ENCODE peak calls at places on chromosome 6, in six cellular contexts. M is upper lobe of right lung, H is AG09309, J is fibroblast of lung, V is MM.1S, W is dorsolateral prefrontal cortex. A is an unnamed sample.

GRCh38 chr6:157514659-157515496 is 133.9 kb downstream of the ZDHHC14 start:
- DNase-seq in V (no peak), W (peak; percentile 46), J (peak; percentile 51), M (no peak), H (peak; percentile 27), A (peak; percentile 61)

GRCh38 chr6:114053791-114054190 is 82.8 kb upstream of the HDAC2 start:
- DNase-seq in M (no peak), W (no peak), J (no peak), V (no peak), H (no peak), A (no peak)

GRCh38 chr6:132198040-132198439 is 203.2 kb downstream of the MOXD1 start:
- DNase-seq in H (no peak), V (no peak), M (no peak), J (no peak), W (no peak), A (peak; percentile 28)

GRCh38 chr6:35905141-35905785 is 15.6 kb downstream of the SRPK1 start:
- DNase-seq in V (no peak), W (no peak), J (no peak), H (no peak), M (no peak), A (no peak)

GRCh38 chr6:5645275-5645674 is 361.4 kb downstream of the NRN1 start:
- DNase-seq in J (no peak), W (no peak), V (no peak), H (no peak), M (no peak), A (no peak)

GRCh38 chr6:36677059-36677749 is 1.3 kb upstream of the CDKN1A start:
- DNase-seq in M (no peak), J (no peak), H (no peak), V (no peak), W (no peak), A (no peak)

GRCh38 chr6:19802656-19803055 is 34.5 kb upstream of the ID4 start:
- DNase-seq in J (no peak), M (no peak), H (no peak), V (peak; percentile 77), W (no peak), A (no peak)

GRCh38 chr6:42929088-42929927 is at the start of gene CNPY3:
- DNase-seq in H (peak; percentile 81), M (peak; percentile 97), W (peak; percentile 96), V (peak; percentile 96), J (peak; percentile 96), A (peak; percentile 98)

GRCh38 chr6:16276991-16277981 is 38.9 kb downstream of the GMPR start:
- DNase-seq in M (peak; percentile 75), W (no peak), J (peak; percentile 84), V (peak; percentile 57), H (peak; percentile 52), A (peak; percentile 89)

GRCh38 chr6:156269751-156270369 is 507.3 kb upstream of the ARID1B start:
- DNase-seq in M (no peak), W (no peak), V (no peak), H (no peak), J (no peak), A (no peak)

GRCh38 chr6:130967502-130968469 is 95.3 kb downstream of the EPB41L2 start:
- DNase-seq in H (no peak), J (peak; percentile 43), V (no peak), W (no peak), M (no peak), A (peak; percentile 52)

GRCh38 chr6:21996425-21997207 is 300.2 kb downstream of the PRL start:
- DNase-seq in M (no peak), H (no peak), J (no peak), W (no peak), V (no peak), A (peak; percentile 14)

GRCh38 chr6:5506149-5506548 is 244.8 kb downstream of the FARS2 start:
- DNase-seq in M (no peak), H (no peak), V (no peak), J (no peak), W (no peak), A (no peak)

GRCh38 chr6:5093231-5094015 is 8.3 kb downstream of the PPP1R3G start:
- DNase-seq in V (no peak), M (no peak), H (no peak), J (no peak), W (no peak), A (no peak)

GRCh38 chr6:157184202-157185015 is 138.9 kb downstream of the TMEM242 start:
- DNase-seq in J (peak; percentile 59), M (peak; percentile 86), H (no peak), W (peak; percentile 75), V (no peak), A (peak; percentile 67)

GRCh38 chr6:45148711-45149341 is 179.3 kb upstream of the RUNX2 start:
- DNase-seq in J (peak; percentile 74), M (no peak), V (no peak), H (peak; percentile 48), W (no peak), A (peak; percentile 64)

GRCh38 chr6:147322299-147323162 is 118.3 kb downstream of the STXBP5 start:
- DNase-seq in V (no peak), J (peak; percentile 78), H (peak; percentile 51), M (no peak), W (no peak), A (peak; percentile 54)

DNA sequence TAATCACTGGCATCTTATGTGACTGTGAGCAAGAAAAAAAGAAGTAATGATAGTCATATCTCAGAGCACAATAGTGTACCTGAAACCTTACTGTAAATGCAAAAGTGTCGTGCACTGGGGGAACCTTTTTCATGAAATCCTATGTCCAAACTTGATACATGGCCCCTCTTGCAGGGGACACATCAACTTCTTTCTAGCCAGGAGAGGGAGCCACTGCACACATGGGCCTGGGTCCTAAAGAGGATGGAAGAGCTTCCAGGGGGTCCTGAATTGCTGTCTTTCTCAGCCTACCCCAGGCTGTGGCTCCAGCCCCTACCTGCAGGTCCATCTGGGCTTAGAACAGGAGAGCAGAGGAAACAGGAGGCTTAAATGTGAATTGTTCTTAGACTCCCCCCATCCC is 165.7 kb downstream of the SOD2 start:
- DNase-seq in V (no peak), W (no peak), J (no peak), H (no peak), M (no peak), A (no peak)
- TF ChIP-seq CTCF in V (no peak), W (no peak), J (no peak), H (no peak), M (no peak), A (no peak)

GRCh38 chr6:66376021-66376420 is 669.0 kb upstream of the EYS start:
- DNase-seq in J (peak; percentile 78), V (no peak), W (no peak), H (no peak), M (no peak), A (no peak)
- H3K4me3 ChIP-seq in J (no peak overlapping the region), V (no peak overlapping the region), W (no peak overlapping the region), H (no peak overlapping the region), M (no peak overlapping the region), A (no peak overlapping the region)

DNA sequence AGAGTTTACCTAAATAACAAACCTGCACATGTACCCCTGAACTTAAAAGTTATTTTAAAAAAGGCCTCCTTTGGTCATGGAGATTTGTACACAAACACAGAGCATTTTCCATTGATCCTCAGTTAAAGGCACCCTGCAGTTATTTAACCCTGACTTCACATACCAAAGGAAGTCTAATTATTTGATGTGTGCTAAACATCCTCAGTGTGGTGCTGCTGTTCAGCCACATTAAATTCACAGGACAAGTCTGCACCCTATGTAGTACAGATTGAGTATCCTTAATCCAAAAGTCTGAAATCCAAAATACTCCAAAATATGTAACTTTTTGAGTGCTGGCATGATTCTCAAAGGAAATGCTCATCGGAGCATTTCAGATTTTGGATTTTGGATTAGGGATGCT is 21.4 kb downstream of the KCNQ5 start:
- DNase-seq in H (no peak), M (no peak), J (no peak), V (no peak), W (no peak), A (peak; percentile 39)
- TF ChIP-seq CTCF in H (no peak), M (no peak), J (no peak), V (peak; percentile 20), W (no peak), A (no peak)

GRCh38 chr6:28474441-28475219 is 31.3 kb upstream of the ZSCAN23 start:
- DNase-seq in H (peak; percentile 67), J (peak; percentile 94), M (no peak), V (peak; percentile 61), W (no peak), A (peak; percentile 86)
- H3K4me3 ChIP-seq in H (peak overlapping the region; percentile 33), J (peak overlapping the region; percentile 64), M (no peak overlapping the region), V (peak overlapping the region; percentile 48), W (peak overlapping the region; percentile 5), A (peak overlapping the region; percentile 55)

DNA sequence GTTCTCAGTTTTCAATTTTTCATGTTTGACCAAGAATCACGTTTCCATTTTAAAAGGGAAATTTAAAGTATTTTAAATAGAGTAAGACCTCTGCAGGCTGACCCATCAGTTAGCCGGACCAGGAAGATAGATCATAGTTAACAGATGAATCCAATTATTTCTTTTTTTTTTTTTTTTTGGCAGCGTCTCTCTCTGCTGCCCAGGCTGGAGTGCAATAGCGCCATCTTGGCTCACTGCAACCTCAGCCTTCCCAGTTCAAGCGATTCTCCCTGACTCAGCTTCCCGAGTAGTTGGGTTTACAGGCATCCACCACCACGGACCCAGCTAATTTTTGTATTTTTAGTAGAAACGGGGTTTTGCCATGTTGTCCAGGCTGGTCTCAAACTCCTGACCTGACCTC is 256.7 kb upstream of the CNR1 start:
- DNase-seq in W (no peak), M (no peak), H (no peak), J (no peak), V (no peak), A (no peak)
- TF ChIP-seq CTCF in W (no peak), M (no peak), H (no peak), J (no peak), V (no peak), A (no peak)

DNA sequence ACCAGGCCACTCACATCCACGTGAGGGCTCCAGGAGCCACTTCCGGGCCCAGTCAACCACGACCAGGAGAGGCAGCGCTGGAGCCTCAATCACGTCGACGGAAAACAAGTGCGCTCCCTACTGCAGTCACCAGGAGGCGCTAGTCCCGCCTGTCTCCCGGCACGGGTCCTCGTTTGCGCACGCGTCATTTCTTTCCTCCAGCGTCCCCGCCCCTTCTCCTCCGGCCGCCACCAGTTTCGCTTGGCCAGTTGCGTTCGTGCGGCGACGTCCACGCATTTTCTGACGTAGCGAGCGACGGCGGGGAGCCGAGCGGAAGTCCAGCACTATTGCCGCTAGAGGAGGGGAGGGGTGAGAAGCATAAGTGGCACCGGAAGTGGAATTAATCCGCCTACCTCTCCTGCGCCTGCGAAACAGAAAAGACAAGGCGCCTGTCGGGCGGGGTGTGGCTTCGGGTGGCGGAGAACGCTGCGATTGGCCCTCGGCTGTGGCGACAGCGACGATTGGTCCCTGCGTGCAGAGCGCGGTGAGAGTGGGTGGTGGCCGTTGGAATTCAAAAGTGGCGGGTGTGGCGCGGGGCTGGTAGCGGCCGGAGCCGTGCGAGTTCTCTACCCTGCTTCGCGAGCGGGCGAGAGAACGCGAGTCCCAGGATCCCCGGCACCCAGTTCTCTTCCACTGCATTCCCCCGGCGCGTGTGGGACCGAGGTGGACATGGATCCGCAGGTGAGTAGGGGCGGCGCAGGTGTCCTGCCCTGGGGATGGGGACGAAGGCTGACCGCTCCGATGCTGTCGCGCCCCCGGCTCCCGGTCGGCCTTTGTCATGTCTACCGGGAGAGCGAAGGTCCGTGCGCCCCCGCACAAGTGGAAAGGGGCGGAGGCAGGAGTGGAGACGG is at the start of gene KIFC1:
- DNase-seq in H (peak; percentile 99), J (peak; percentile 100), W (peak; percentile 99), M (peak; percentile 100), V (peak; percentile 99), A (peak; percentile 100)
- H3K4me3 ChIP-seq in H (peak within 1 kb of the TSS; percentile 90), J (peak within 1 kb of the TSS; percentile 57), W (peak within 1 kb of the TSS; percentile 36), M (peak within 1 kb of the TSS; percentile 60), V (peak within 1 kb of the TSS; percentile 85), A (peak within 1 kb of the TSS; percentile 90)

GRCh38 chr6:10414766-10415592 is at the start of gene TFAP2A:
- DNase-seq in W (no peak), H (no peak), M (no peak), J (no peak), V (no peak), A (peak; percentile 59)
- TF ChIP-seq CTCF in W (no peak), H (peak; percentile 62), M (no peak), J (peak; percentile 36), V (no peak), A (peak; percentile 38)

A was measured in fibroblast of pulmonary artery.